ENCODE peak calls at places on chromosomes 13 and 19, in five cellular contexts. X is NCI-H2029, O is heart left ventricle, H is spleen, Y is WERI-Rb-1. D is an unnamed sample.
A peak's percentile ranks its signal among the peaks of the same experiment; 100 is the strongest.

GRCh38 chr13:46641274-46642081 is 88.5 kb downstream of the LRCH1 start:
- DNase-seq in Y (no peak), X (no peak), O (peak; percentile 58), H (no peak), D (no peak)

GRCh38 chr19:3557461-3558248 is at the start of gene MFSD12:
- DNase-seq in H (peak; percentile 97), X (peak; percentile 88), Y (peak; percentile 95), O (peak; percentile 96), D (peak; percentile 92)

GRCh38 chr13:93794197-93794885 is 567.7 kb downstream of the GPC6 start:
- DNase-seq in H (no peak), Y (no peak), X (no peak), O (no peak), D (no peak)

GRCh38 chr13:60329221-60329983 is 67.6 kb upstream of the TDRD3 start:
- DNase-seq in Y (peak; percentile 26), O (no peak), H (no peak), X (peak; percentile 1), D (peak; percentile 31)

GRCh38 chr13:60623131-60623530 is 226.1 kb downstream of the TDRD3 start:
- DNase-seq in H (no peak), O (no peak), X (no peak), Y (no peak), D (no peak)

GRCh38 chr19:49861541-49862410 is 5.6 kb downstream of the PNKP start:
- DNase-seq in H (peak; percentile 79), X (no peak), O (no peak), Y (no peak), D (no peak)

GRCh38 chr19:35740108-35740422 is 2.2 kb downstream of the IGFLR1 start:
- DNase-seq in O (no peak), X (no peak), Y (no peak), H (no peak), D (no peak)

GRCh38 chr19:9885077-9885552 is 50.0 kb downstream of the PIN1 start:
- DNase-seq in Y (no peak), H (no peak), O (peak; percentile 44), X (no peak), D (no peak)

GRCh38 chr19:16319466-16319865 is 5.2 kb upstream of the KLF2 start:
- DNase-seq in X (no peak), Y (no peak), O (peak; percentile 63), H (no peak), D (no peak)

GRCh38 chr19:47157455-47158321 is 27.1 kb downstream of the SAE1 start:
- DNase-seq in H (peak; percentile 80), O (peak; percentile 73), Y (no peak), X (no peak), D (no peak)

GRCh38 chr19:44552324-44552723 is 22.8 kb upstream of the CEACAM20 start:
- DNase-seq in X (peak; percentile 7), Y (peak; percentile 60), O (no peak), H (no peak), D (no peak)

GRCh38 chr13:48437381-48437780 is 24.5 kb upstream of the LPAR6 start:
- DNase-seq in Y (no peak), X (no peak), H (no peak), O (peak; percentile 78), D (no peak)

GRCh38 chr19:1675633-1676350 is 23.4 kb upstream of the TCF3 start:
- DNase-seq in X (no peak), H (no peak), O (no peak), Y (peak; percentile 58), D (no peak)

GRCh38 chr19:3801412-3802096 is 15.4 kb upstream of the MATK start:
- DNase-seq in H (peak; percentile 89), O (peak; percentile 50), Y (no peak), X (no peak), D (peak; percentile 11)

GRCh38 chr13:41411060-41411459 is 46.3 kb upstream of the RGCC start:
- DNase-seq in Y (no peak), X (no peak), H (no peak), O (no peak), D (no peak)

GRCh38 chr19:39131255-39131755 is 5.7 kb downstream of the PAK4 start:
- DNase-seq in O (peak; percentile 84), H (no peak), X (no peak), Y (no peak), D (no peak)

GRCh38 chr19:29675120-29675649 is 9.9 kb downstream of the PLEKHF1 start:
- DNase-seq in O (no peak), Y (no peak), X (no peak), H (peak; percentile 77), D (no peak)

GRCh38 chr19:4058696-4059492 is 7.8 kb downstream of the ZBTB7A start:
- DNase-seq in Y (peak; percentile 95), O (peak; percentile 50), H (peak; percentile 82), X (no peak), D (no peak)

GRCh38 chr13:111920306-111920931 is 146.5 kb upstream of the SOX1 start:
- DNase-seq in X (no peak), Y (no peak), H (no peak), O (no peak), D (no peak)

GRCh38 chr19:58117841-58118575 is 20.0 kb upstream of the ZSCAN18 start:
- DNase-seq in X (no peak), H (no peak), O (no peak), Y (no peak), D (no peak)

GRCh38 chr13:109481046-109481445 is 305.3 kb downstream of the IRS2 start:
- DNase-seq in H (no peak), X (no peak), O (no peak), Y (no peak), D (no peak)

GRCh38 chr13:39503048-39503447 is 99.9 kb downstream of the LHFPL6 start:
- DNase-seq in X (no peak), Y (no peak), H (no peak), O (no peak), D (no peak)

GRCh38 chr13:94947392-94947791 is 235.0 kb upstream of the SOX21 start:
- DNase-seq in O (no peak), X (no peak), H (no peak), Y (peak; percentile 62), D (no peak)

GRCh38 chr19:49689133-49690072 is at the start of gene ADM5:
- DNase-seq in Y (peak; percentile 86), O (no peak), H (peak; percentile 84), X (peak; percentile 53), D (peak; percentile 53)

GRCh38 chr13:50589139-50589538 is 254.4 kb downstream of the DLEU7 start:
- DNase-seq in X (no peak), H (no peak), Y (no peak), O (no peak), D (no peak)

GRCh38 chr19:55365245-55365644 is 2.2 kb upstream of the GARIN5B start:
- DNase-seq in H (no peak), Y (no peak), X (no peak), O (no peak), D (no peak)

GRCh38 chr19:2695288-2695866 is 7.1 kb downstream of the GNG7 start:
- DNase-seq in Y (no peak), O (peak; percentile 65), H (peak; percentile 76), X (no peak), D (no peak)

GRCh38 chr13:112844879-112845278 is 124.1 kb upstream of the MCF2L start:
- DNase-seq in O (no peak), H (peak; percentile 32), Y (no peak), X (no peak), D (no peak)

GRCh38 chr19:1490311-1491113 is at the start of gene PCSK4:
- DNase-seq in X (peak; percentile 96), Y (peak; percentile 99), O (peak; percentile 99), H (peak; percentile 96), D (peak; percentile 96)

D was measured in NCI-H774.